ENCODE peak calls at places on chromosomes 6 and 20, in nine cellular contexts. One of them, this sample, is unnamed.

GRCh38 chr6:44309631-44310030 is 3.5 kb downstream of the AARS2 start:
- DNase-seq in thoracic aorta: no peak
- DNase-seq in KG1: no peak
- DNase-seq in T-cell: no peak
- DNase-seq in progenitor cell of endocrine pancreas: no peak
- DNase-seq in fibroblast of mammary gland: no peak
- DNase-seq in non-pigmented ciliary epithelial cell: no peak
- DNase-seq in activated CD8-positive, alpha-beta memory T cell treated with anti-CD3 and anti-CD28 coated beads, Interleukin-2, amount 10 ng/mL, durations not matched to agents 7 days and 5 days: no peak
- DNase-seq in H7: no peak
- DNase-seq in this sample: no peak

GRCh38 chr6:118468682-118469465 is 79.2 kb upstream of the PLN start:
- DNase-seq in T-cell: no peak
- DNase-seq in non-pigmented ciliary epithelial cell: peak
- DNase-seq in H7: no peak
- DNase-seq in thoracic aorta: no peak
- DNase-seq in KG1: no peak
- DNase-seq in progenitor cell of endocrine pancreas: no peak
- DNase-seq in activated CD8-positive, alpha-beta memory T cell treated with anti-CD3 and anti-CD28 coated beads, Interleukin-2, amount 10 ng/mL, durations not matched to agents 7 days and 5 days: no peak
- DNase-seq in fibroblast of mammary gland: peak
- DNase-seq in this sample: no peak

GRCh38 chr20:14801591-14802325 is 464.3 kb upstream of the FLRT3 start:
- DNase-seq in progenitor cell of endocrine pancreas: no peak
- DNase-seq in T-cell: no peak
- DNase-seq in KG1: no peak
- DNase-seq in H7: no peak
- DNase-seq in non-pigmented ciliary epithelial cell: no peak
- DNase-seq in activated CD8-positive, alpha-beta memory T cell treated with anti-CD3 and anti-CD28 coated beads, Interleukin-2, amount 10 ng/mL, durations not matched to agents 7 days and 5 days: no peak
- DNase-seq in thoracic aorta: no peak
- DNase-seq in fibroblast of mammary gland: no peak
- DNase-seq in this sample: no peak

GRCh38 chr20:11861479-11861878 is 56.2 kb upstream of the BTBD3 start:
- DNase-seq in non-pigmented ciliary epithelial cell: no peak
- DNase-seq in fibroblast of mammary gland: no peak
- DNase-seq in thoracic aorta: no peak
- DNase-seq in KG1: no peak
- DNase-seq in H7: no peak
- DNase-seq in progenitor cell of endocrine pancreas: no peak
- DNase-seq in activated CD8-positive, alpha-beta memory T cell treated with anti-CD3 and anti-CD28 coated beads, Interleukin-2, amount 10 ng/mL, durations not matched to agents 7 days and 5 days: no peak
- DNase-seq in T-cell: no peak
- DNase-seq in this sample: no peak

GRCh38 chr6:106525111-106525884 is 104.0 kb downstream of the RTN4IP1 start:
- DNase-seq in thoracic aorta: no peak
- DNase-seq in T-cell: no peak
- DNase-seq in activated CD8-positive, alpha-beta memory T cell treated with anti-CD3 and anti-CD28 coated beads, Interleukin-2, amount 10 ng/mL, durations not matched to agents 7 days and 5 days: no peak
- DNase-seq in KG1: no peak
- DNase-seq in progenitor cell of endocrine pancreas: no peak
- DNase-seq in H7: no peak
- DNase-seq in fibroblast of mammary gland: no peak
- DNase-seq in non-pigmented ciliary epithelial cell: no peak
- DNase-seq in this sample: no peak

GRCh38 chr20:610130-611046 is at the start of gene TCF15:
- DNase-seq in T-cell: no peak
- DNase-seq in activated CD8-positive, alpha-beta memory T cell treated with anti-CD3 and anti-CD28 coated beads, Interleukin-2, amount 10 ng/mL, durations not matched to agents 7 days and 5 days: no peak
- DNase-seq in KG1: peak
- DNase-seq in fibroblast of mammary gland: peak
- DNase-seq in progenitor cell of endocrine pancreas: no peak
- DNase-seq in thoracic aorta: no peak
- DNase-seq in non-pigmented ciliary epithelial cell: no peak
- DNase-seq in H7: peak
- DNase-seq in this sample: no peak

GRCh38 chr20:40676870-40677269 is 12.2 kb downstream of the MAFB start:
- DNase-seq in thoracic aorta: no peak
- DNase-seq in progenitor cell of endocrine pancreas: no peak
- DNase-seq in activated CD8-positive, alpha-beta memory T cell treated with anti-CD3 and anti-CD28 coated beads, Interleukin-2, amount 10 ng/mL, durations not matched to agents 7 days and 5 days: no peak
- DNase-seq in fibroblast of mammary gland: no peak
- DNase-seq in non-pigmented ciliary epithelial cell: no peak
- DNase-seq in KG1: no peak
- DNase-seq in H7: no peak
- DNase-seq in T-cell: no peak
- DNase-seq in this sample: no peak

GRCh38 chr20:53929974-53930650 is 140.3 kb downstream of the BCAS1 start:
- DNase-seq in activated CD8-positive, alpha-beta memory T cell treated with anti-CD3 and anti-CD28 coated beads, Interleukin-2, amount 10 ng/mL, durations not matched to agents 7 days and 5 days: no peak
- DNase-seq in KG1: no peak
- DNase-seq in thoracic aorta: no peak
- DNase-seq in progenitor cell of endocrine pancreas: no peak
- DNase-seq in T-cell: no peak
- DNase-seq in fibroblast of mammary gland: no peak
- DNase-seq in non-pigmented ciliary epithelial cell: no peak
- DNase-seq in H7: no peak
- DNase-seq in this sample: no peak

GRCh38 chr6:43395822-43396221 is 26.4 kb upstream of the ZNF318 start:
- DNase-seq in T-cell: no peak
- DNase-seq in non-pigmented ciliary epithelial cell: no peak
- DNase-seq in KG1: no peak
- DNase-seq in progenitor cell of endocrine pancreas: no peak
- DNase-seq in fibroblast of mammary gland: no peak
- DNase-seq in H7: no peak
- DNase-seq in activated CD8-positive, alpha-beta memory T cell treated with anti-CD3 and anti-CD28 coated beads, Interleukin-2, amount 10 ng/mL, durations not matched to agents 7 days and 5 days: no peak
- DNase-seq in thoracic aorta: no peak
- DNase-seq in this sample: no peak

GRCh38 chr20:52001999-52002666 is 189.4 kb downstream of the ZFP64 start:
- DNase-seq in activated CD8-positive, alpha-beta memory T cell treated with anti-CD3 and anti-CD28 coated beads, Interleukin-2, amount 10 ng/mL, durations not matched to agents 7 days and 5 days: no peak
- DNase-seq in H7: peak
- DNase-seq in T-cell: no peak
- DNase-seq in fibroblast of mammary gland: peak
- DNase-seq in thoracic aorta: no peak
- DNase-seq in KG1: no peak
- DNase-seq in non-pigmented ciliary epithelial cell: no peak
- DNase-seq in progenitor cell of endocrine pancreas: no peak
- DNase-seq in this sample: no peak

GRCh38 chr6:159695984-159696383 is 2.9 kb upstream of the SOD2 start:
- DNase-seq in fibroblast of mammary gland: peak
- DNase-seq in activated CD8-positive, alpha-beta memory T cell treated with anti-CD3 and anti-CD28 coated beads, Interleukin-2, amount 10 ng/mL, durations not matched to agents 7 days and 5 days: no peak
- DNase-seq in KG1: no peak
- DNase-seq in non-pigmented ciliary epithelial cell: no peak
- DNase-seq in H7: no peak
- DNase-seq in T-cell: no peak
- DNase-seq in thoracic aorta: no peak
- DNase-seq in progenitor cell of endocrine pancreas: no peak
- DNase-seq in this sample: no peak

GRCh38 chr6:45026003-45026516 is 302.1 kb upstream of the RUNX2 start:
- DNase-seq in fibroblast of mammary gland: peak
- DNase-seq in H7: no peak
- DNase-seq in thoracic aorta: no peak
- DNase-seq in non-pigmented ciliary epithelial cell: no peak
- DNase-seq in T-cell: no peak
- DNase-seq in activated CD8-positive, alpha-beta memory T cell treated with anti-CD3 and anti-CD28 coated beads, Interleukin-2, amount 10 ng/mL, durations not matched to agents 7 days and 5 days: no peak
- DNase-seq in KG1: no peak
- DNase-seq in progenitor cell of endocrine pancreas: no peak
- DNase-seq in this sample: no peak

GRCh38 chr6:26032387-26033131 is 54.7 kb upstream of the HFE start:
- DNase-seq in progenitor cell of endocrine pancreas: no peak
- DNase-seq in non-pigmented ciliary epithelial cell: no peak
- DNase-seq in KG1: no peak
- DNase-seq in activated CD8-positive, alpha-beta memory T cell treated with anti-CD3 and anti-CD28 coated beads, Interleukin-2, amount 10 ng/mL, durations not matched to agents 7 days and 5 days: peak
- DNase-seq in thoracic aorta: no peak
- DNase-seq in T-cell: no peak
- DNase-seq in H7: no peak
- DNase-seq in fibroblast of mammary gland: peak
- DNase-seq in this sample: peak

GRCh38 chr6:156910011-156910334 is 132.8 kb downstream of the ARID1B start:
- DNase-seq in H7: no peak
- DNase-seq in non-pigmented ciliary epithelial cell: no peak
- DNase-seq in activated CD8-positive, alpha-beta memory T cell treated with anti-CD3 and anti-CD28 coated beads, Interleukin-2, amount 10 ng/mL, durations not matched to agents 7 days and 5 days: no peak
- DNase-seq in fibroblast of mammary gland: no peak
- DNase-seq in thoracic aorta: no peak
- DNase-seq in KG1: no peak
- DNase-seq in progenitor cell of endocrine pancreas: no peak
- DNase-seq in T-cell: no peak
- DNase-seq in this sample: no peak

GRCh38 chr20:56630086-56630493 is 984 bp downstream of the TFAP2C start:
- DNase-seq in thoracic aorta: no peak
- DNase-seq in progenitor cell of endocrine pancreas: peak
- DNase-seq in H7: peak
- DNase-seq in non-pigmented ciliary epithelial cell: no peak
- DNase-seq in fibroblast of mammary gland: peak
- DNase-seq in T-cell: no peak
- DNase-seq in KG1: peak
- DNase-seq in activated CD8-positive, alpha-beta memory T cell treated with anti-CD3 and anti-CD28 coated beads, Interleukin-2, amount 10 ng/mL, durations not matched to agents 7 days and 5 days: no peak
- DNase-seq in this sample: no peak

GRCh38 chr20:20939006-20939405 is 167.2 kb downstream of the LINC00237 start:
- DNase-seq in progenitor cell of endocrine pancreas: no peak
- DNase-seq in fibroblast of mammary gland: no peak
- DNase-seq in H7: no peak
- DNase-seq in non-pigmented ciliary epithelial cell: no peak
- DNase-seq in KG1: no peak
- DNase-seq in activated CD8-positive, alpha-beta memory T cell treated with anti-CD3 and anti-CD28 coated beads, Interleukin-2, amount 10 ng/mL, durations not matched to agents 7 days and 5 days: no peak
- DNase-seq in T-cell: no peak
- DNase-seq in thoracic aorta: no peak
- DNase-seq in this sample: no peak

GRCh38 chr6:145263807-145264206 is 471.5 kb downstream of the EPM2A start:
- DNase-seq in T-cell: no peak
- DNase-seq in thoracic aorta: no peak
- DNase-seq in H7: no peak
- DNase-seq in activated CD8-positive, alpha-beta memory T cell treated with anti-CD3 and anti-CD28 coated beads, Interleukin-2, amount 10 ng/mL, durations not matched to agents 7 days and 5 days: no peak
- DNase-seq in fibroblast of mammary gland: no peak
- DNase-seq in KG1: no peak
- DNase-seq in non-pigmented ciliary epithelial cell: no peak
- DNase-seq in progenitor cell of endocrine pancreas: no peak
- DNase-seq in this sample: no peak

GRCh38 chr6:160275511-160276003 is 16.9 kb upstream of the SLC22A2 start:
- DNase-seq in activated CD8-positive, alpha-beta memory T cell treated with anti-CD3 and anti-CD28 coated beads, Interleukin-2, amount 10 ng/mL, durations not matched to agents 7 days and 5 days: no peak
- DNase-seq in T-cell: no peak
- DNase-seq in progenitor cell of endocrine pancreas: no peak
- DNase-seq in thoracic aorta: no peak
- DNase-seq in fibroblast of mammary gland: no peak
- DNase-seq in non-pigmented ciliary epithelial cell: no peak
- DNase-seq in H7: no peak
- DNase-seq in KG1: no peak
- DNase-seq in this sample: no peak

GRCh38 chr6:32974541-32975308 is 6.3 kb downstream of the BRD2 start:
- DNase-seq in T-cell: no peak
- DNase-seq in thoracic aorta: no peak
- DNase-seq in H7: no peak
- DNase-seq in activated CD8-positive, alpha-beta memory T cell treated with anti-CD3 and anti-CD28 coated beads, Interleukin-2, amount 10 ng/mL, durations not matched to agents 7 days and 5 days: no peak
- DNase-seq in fibroblast of mammary gland: no peak
- DNase-seq in non-pigmented ciliary epithelial cell: no peak
- DNase-seq in KG1: no peak
- DNase-seq in progenitor cell of endocrine pancreas: no peak
- DNase-seq in this sample: no peak

GRCh38 chr6:87155920-87156600 is 695 bp downstream of the ZNF292 start:
- DNase-seq in progenitor cell of endocrine pancreas: peak
- DNase-seq in activated CD8-positive, alpha-beta memory T cell treated with anti-CD3 and anti-CD28 coated beads, Interleukin-2, amount 10 ng/mL, durations not matched to agents 7 days and 5 days: peak
- DNase-seq in H7: peak
- DNase-seq in non-pigmented ciliary epithelial cell: no peak
- DNase-seq in thoracic aorta: no peak
- DNase-seq in KG1: no peak
- DNase-seq in T-cell: peak
- DNase-seq in fibroblast of mammary gland: peak
- DNase-seq in this sample: no peak

GRCh38 chr6:2542858-2543218 is 207.9 kb downstream of the MYLK4 start:
- DNase-seq in activated CD8-positive, alpha-beta memory T cell treated with anti-CD3 and anti-CD28 coated beads, Interleukin-2, amount 10 ng/mL, durations not matched to agents 7 days and 5 days: peak
- DNase-seq in progenitor cell of endocrine pancreas: no peak
- DNase-seq in H7: no peak
- DNase-seq in KG1: peak
- DNase-seq in fibroblast of mammary gland: peak
- DNase-seq in T-cell: peak
- DNase-seq in thoracic aorta: no peak
- DNase-seq in non-pigmented ciliary epithelial cell: peak
- DNase-seq in this sample: peak

GRCh38 chr20:34311118-34312023 is 8.2 kb upstream of the AHCY start:
- DNase-seq in activated CD8-positive, alpha-beta memory T cell treated with anti-CD3 and anti-CD28 coated beads, Interleukin-2, amount 10 ng/mL, durations not matched to agents 7 days and 5 days: no peak
- DNase-seq in non-pigmented ciliary epithelial cell: no peak
- DNase-seq in KG1: no peak
- DNase-seq in fibroblast of mammary gland: peak
- DNase-seq in thoracic aorta: no peak
- DNase-seq in H7: peak
- DNase-seq in T-cell: no peak
- DNase-seq in progenitor cell of endocrine pancreas: peak
- DNase-seq in this sample: no peak

GRCh38 chr6:85864453-85865401 is 222.0 kb upstream of the SYNCRIP start:
- DNase-seq in activated CD8-positive, alpha-beta memory T cell treated with anti-CD3 and anti-CD28 coated beads, Interleukin-2, amount 10 ng/mL, durations not matched to agents 7 days and 5 days: no peak
- DNase-seq in T-cell: no peak
- DNase-seq in H7: peak
- DNase-seq in fibroblast of mammary gland: peak
- DNase-seq in progenitor cell of endocrine pancreas: no peak
- DNase-seq in KG1: no peak
- DNase-seq in non-pigmented ciliary epithelial cell: no peak
- DNase-seq in thoracic aorta: no peak
- DNase-seq in this sample: no peak

GRCh38 chr6:30684386-30685156 is 1.9 kb downstream of the PPP1R18 start:
- DNase-seq in progenitor cell of endocrine pancreas: no peak
- DNase-seq in KG1: peak
- DNase-seq in thoracic aorta: no peak
- DNase-seq in T-cell: no peak
- DNase-seq in fibroblast of mammary gland: peak
- DNase-seq in H7: no peak
- DNase-seq in activated CD8-positive, alpha-beta memory T cell treated with anti-CD3 and anti-CD28 coated beads, Interleukin-2, amount 10 ng/mL, durations not matched to agents 7 days and 5 days: peak
- DNase-seq in non-pigmented ciliary epithelial cell: no peak
- DNase-seq in this sample: no peak

GRCh38 chr20:50710492-50711063 is 19.2 kb upstream of the RIPOR3 start:
- DNase-seq in fibroblast of mammary gland: peak
- DNase-seq in KG1: no peak
- DNase-seq in T-cell: no peak
- DNase-seq in progenitor cell of endocrine pancreas: no peak
- DNase-seq in thoracic aorta: no peak
- DNase-seq in H7: no peak
- DNase-seq in non-pigmented ciliary epithelial cell: no peak
- DNase-seq in activated CD8-positive, alpha-beta memory T cell treated with anti-CD3 and anti-CD28 coated beads, Interleukin-2, amount 10 ng/mL, durations not matched to agents 7 days and 5 days: no peak
- DNase-seq in this sample: peak

GRCh38 chr6:80477591-80478370 is 371.3 kb downstream of the BCKDHB start:
- DNase-seq in KG1: no peak
- DNase-seq in thoracic aorta: no peak
- DNase-seq in T-cell: no peak
- DNase-seq in non-pigmented ciliary epithelial cell: peak
- DNase-seq in H7: no peak
- DNase-seq in activated CD8-positive, alpha-beta memory T cell treated with anti-CD3 and anti-CD28 coated beads, Interleukin-2, amount 10 ng/mL, durations not matched to agents 7 days and 5 days: no peak
- DNase-seq in progenitor cell of endocrine pancreas: no peak
- DNase-seq in fibroblast of mammary gland: no peak
- DNase-seq in this sample: no peak

GRCh38 chr6:69936674-69937363 is 70.5 kb downstream of the COL19A1 start:
- DNase-seq in activated CD8-positive, alpha-beta memory T cell treated with anti-CD3 and anti-CD28 coated beads, Interleukin-2, amount 10 ng/mL, durations not matched to agents 7 days and 5 days: no peak
- DNase-seq in progenitor cell of endocrine pancreas: no peak
- DNase-seq in KG1: no peak
- DNase-seq in thoracic aorta: no peak
- DNase-seq in non-pigmented ciliary epithelial cell: no peak
- DNase-seq in H7: no peak
- DNase-seq in fibroblast of mammary gland: no peak
- DNase-seq in T-cell: no peak
- DNase-seq in this sample: peak

GRCh38 chr6:32940656-32941411 is at the start of gene HLA-DMB:
- DNase-seq in fibroblast of mammary gland: peak
- DNase-seq in activated CD8-positive, alpha-beta memory T cell treated with anti-CD3 and anti-CD28 coated beads, Interleukin-2, amount 10 ng/mL, durations not matched to agents 7 days and 5 days: peak
- DNase-seq in T-cell: peak
- DNase-seq in thoracic aorta: no peak
- DNase-seq in non-pigmented ciliary epithelial cell: peak
- DNase-seq in H7: peak
- DNase-seq in progenitor cell of endocrine pancreas: no peak
- DNase-seq in KG1: peak
- DNase-seq in this sample: peak

GRCh38 chr20:62238569-62239277 is 402 bp downstream of the OSBPL2 start:
- DNase-seq in KG1: no peak
- DNase-seq in H7: no peak
- DNase-seq in progenitor cell of endocrine pancreas: no peak
- DNase-seq in activated CD8-positive, alpha-beta memory T cell treated with anti-CD3 and anti-CD28 coated beads, Interleukin-2, amount 10 ng/mL, durations not matched to agents 7 days and 5 days: no peak
- DNase-seq in fibroblast of mammary gland: no peak
- DNase-seq in thoracic aorta: no peak
- DNase-seq in T-cell: no peak
- DNase-seq in non-pigmented ciliary epithelial cell: no peak
- DNase-seq in this sample: no peak

GRCh38 chr6:3276174-3277167 is 17.7 kb downstream of the PSMG4 start:
- DNase-seq in activated CD8-positive, alpha-beta memory T cell treated with anti-CD3 and anti-CD28 coated beads, Interleukin-2, amount 10 ng/mL, durations not matched to agents 7 days and 5 days: no peak
- DNase-seq in non-pigmented ciliary epithelial cell: no peak
- DNase-seq in T-cell: no peak
- DNase-seq in thoracic aorta: no peak
- DNase-seq in KG1: no peak
- DNase-seq in progenitor cell of endocrine pancreas: no peak
- DNase-seq in fibroblast of mammary gland: no peak
- DNase-seq in H7: no peak
- DNase-seq in this sample: no peak

GRCh38 chr20:19886666-19887288 is 128.7 kb downstream of the RIN2 start:
- DNase-seq in activated CD8-positive, alpha-beta memory T cell treated with anti-CD3 and anti-CD28 coated beads, Interleukin-2, amount 10 ng/mL, durations not matched to agents 7 days and 5 days: no peak
- DNase-seq in thoracic aorta: no peak
- DNase-seq in T-cell: no peak
- DNase-seq in progenitor cell of endocrine pancreas: no peak
- DNase-seq in H7: peak
- DNase-seq in fibroblast of mammary gland: peak
- DNase-seq in non-pigmented ciliary epithelial cell: no peak
- DNase-seq in KG1: no peak
- DNase-seq in this sample: no peak